ENCODE peak calls at places on chromosomes 16 and 17, in five cellular contexts. X, Z, S, G and W are unnamed samples.

GRCh38 chr16:96935-97381 is 18.9 kb downstream of the MPG start:
- DNase-seq in X (peak; percentile 97), Z (peak; percentile 55), S (peak; percentile 95), G (peak; percentile 97), W (peak; percentile 91)

GRCh38 chr17:12522743-12523181 is 142.9 kb upstream of the MYOCD start:
- DNase-seq in X (no peak), Z (no peak), S (no peak), G (no peak), W (peak; percentile 51)

GRCh38 chr17:82328141-82328993 is 5.2 kb downstream of the SECTM1 start:
- DNase-seq in X (no peak), Z (no peak), S (no peak), G (no peak), W (peak; percentile 87)

GRCh38 chr17:75985986-75986385 is 6.9 kb downstream of the TEN1 start:
- DNase-seq in X (no peak), Z (no peak), S (no peak), G (no peak), W (no peak)

GRCh38 chr16:81866820-81867440 is 87.8 kb downstream of the PLCG2 start:
- DNase-seq in X (no peak), Z (no peak), S (no peak), G (no peak), W (peak; percentile 59)

GRCh38 chr16:3832669-3833068 is 47.8 kb downstream of the CREBBP start:
- DNase-seq in X (no peak), Z (no peak), S (no peak), G (no peak), W (no peak)

GRCh38 chr17:57221366-57222350 is 34.7 kb upstream of the MSI2 start:
- DNase-seq in X (no peak), Z (no peak), S (no peak), G (no peak), W (no peak)

GRCh38 chr17:19386276-19386863 is 620 bp downstream of the MFAP4 start:
- DNase-seq in X (no peak), Z (no peak), S (peak; percentile 94), G (no peak), W (peak; percentile 62)

GRCh38 chr17:59647288-59647687 is 27.6 kb downstream of the CLTC start:
- DNase-seq in X (no peak), Z (no peak), S (no peak), G (no peak), W (no peak)

GRCh38 chr16:66382966-66383299 is 16.4 kb downstream of the CDH5 start:
- DNase-seq in X (no peak), Z (no peak), S (no peak), G (no peak), W (no peak)

GRCh38 chr17:21372256-21372954 is 3.8 kb upstream of the KCNJ12 start:
- DNase-seq in X (no peak), Z (no peak), S (no peak), G (no peak), W (no peak)

GRCh38 chr16:69107311-69107962 is 2.0 kb downstream of the HAS3 start:
- DNase-seq in X (no peak), Z (no peak), S (no peak), G (peak; percentile 76), W (peak; percentile 72)

GRCh38 chr17:64741038-64741641 is 79.0 kb upstream of the SMURF2 start:
- DNase-seq in X (no peak), Z (no peak), S (no peak), G (no peak), W (no peak)

GRCh38 chr17:32873114-32873513 is 3.8 kb downstream of the MYO1D start:
- DNase-seq in X (no peak), Z (no peak), S (no peak), G (no peak), W (no peak)

GRCh38 chr17:45019177-45019711 is 32.2 kb downstream of the DCAKD start:
- DNase-seq in X (peak; percentile 88), Z (no peak), S (peak; percentile 73), G (no peak), W (peak; percentile 51)

GRCh38 chr17:82213251-82214011 is 789 bp upstream of the CCDC57 start:
- DNase-seq in X (peak; percentile 69), Z (no peak), S (peak; percentile 81), G (peak; percentile 73), W (peak; percentile 43)

GRCh38 chr17:50027639-50028206 is 28.2 kb upstream of the ITGA3 start:
- DNase-seq in X (no peak), Z (no peak), S (peak; percentile 90), G (no peak), W (peak; percentile 58)

DNA sequence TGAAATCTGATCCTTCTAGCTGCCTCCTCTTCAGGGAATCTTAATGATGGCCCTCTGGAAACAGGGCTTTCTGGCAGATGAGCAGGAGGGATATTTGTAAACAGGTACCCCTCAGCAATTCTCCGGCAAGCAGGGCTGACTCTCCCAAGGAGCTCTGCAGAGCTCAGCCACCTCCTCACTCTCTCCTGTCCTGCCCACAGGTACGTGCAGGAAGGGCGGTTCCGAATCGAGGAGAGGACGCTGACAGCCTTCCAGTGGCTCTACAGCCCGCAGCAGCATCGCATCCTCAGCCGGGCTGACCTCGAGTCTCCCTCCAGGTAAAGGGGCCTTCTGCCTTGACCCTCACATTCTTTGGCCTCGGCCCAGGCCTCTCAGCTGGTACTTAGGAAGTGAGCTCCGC is 20.7 kb upstream of the CCDC92B start:
- DNase-seq in X (no peak), Z (no peak), S (no peak), G (no peak), W (no peak)
- TF ChIP-seq POLR2AphosphoS5 in X (no peak), Z (no peak), S (no peak), G (no peak), W (no peak)

GRCh38 chr17:17570798-17571716 is 20.5 kb downstream of the PEMT start:
- DNase-seq in X (no peak), Z (no peak), S (no peak), G (no peak), W (no peak)
- TF ChIP-seq EP300 in X (no peak), Z (no peak), S (no peak), G (no peak), W (no peak)

GRCh38 chr16:31458835-31459721 is at the start of gene ARMC5:
- DNase-seq in X (peak; percentile 79), Z (peak; percentile 90), S (peak; percentile 99), G (peak; percentile 93), W (peak; percentile 98)

GRCh38 chr16:31459722-31460581 is 651 bp downstream of the ARMC5 start:
- DNase-seq in X (peak; percentile 95), Z (peak; percentile 96), S (peak; percentile 100), G (peak; percentile 100), W (peak; percentile 100)

GRCh38 chr16:31460582-31461002 is 1.3 kb downstream of the ARMC5 start:
- DNase-seq in X (no peak), Z (no peak), S (peak; percentile 63), G (no peak), W (no peak)

GRCh38 chr16:31456988-31457360 is 2.3 kb upstream of the ARMC5 start:
- DNase-seq in X (peak; percentile 3), Z (no peak), S (peak; percentile 47), G (no peak), W (no peak)

DNA sequence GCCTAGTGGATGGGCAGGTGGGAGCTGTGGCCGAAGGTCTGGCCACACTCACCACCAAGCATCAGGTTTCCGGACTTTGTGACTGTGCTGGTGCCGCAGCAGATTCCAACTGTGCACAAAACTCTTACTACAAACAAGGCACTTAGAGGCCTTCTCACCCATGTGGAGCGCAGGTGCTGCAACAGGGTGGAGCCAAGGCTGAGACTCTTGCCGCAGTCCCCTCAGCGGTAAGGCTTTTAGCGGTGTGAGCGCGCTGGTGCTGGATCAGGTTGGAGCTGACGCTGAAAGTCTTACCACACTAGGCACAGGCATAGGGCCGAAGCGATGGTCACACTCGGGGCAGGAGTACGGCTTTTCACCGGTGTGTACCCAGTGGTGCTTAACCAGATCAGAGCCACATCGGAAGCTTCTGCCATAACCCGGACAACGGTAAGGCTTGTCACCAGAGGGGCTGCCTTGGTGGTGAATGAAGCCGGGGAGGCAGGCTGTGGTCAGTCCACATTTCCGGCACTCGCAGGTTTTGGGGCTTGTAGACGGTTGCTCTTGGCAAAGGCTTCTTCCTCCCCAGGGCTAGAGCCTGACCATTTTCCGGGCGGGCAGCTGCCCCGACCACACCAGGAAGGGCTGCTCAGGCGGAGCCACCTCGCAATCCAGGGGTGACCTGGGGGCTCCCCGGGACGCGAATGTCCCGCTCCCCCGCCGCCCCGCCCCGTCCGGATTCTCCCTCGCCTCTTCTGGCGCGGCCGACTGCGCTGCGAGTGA is 1.0 kb upstream of the ARMC5 start:
- DNase-seq in X (peak; percentile 56), Z (no peak), S (peak; percentile 78), G (peak; percentile 64), W (peak; percentile 72)
- TF ChIP-seq POLR2AphosphoS5 in X (no peak), Z (peak; percentile 79), S (peak; percentile 8), G (peak; percentile 54), W (peak; percentile 45)

GRCh38 chr17:73210002-73210678 is 17.3 kb downstream of the COG1 start:
- DNase-seq in X (peak; percentile 69), Z (no peak), S (no peak), G (no peak), W (no peak)
- TF ChIP-seq EP300 in X (no peak), Z (no peak), S (no peak), G (no peak), W (no peak)

GRCh38 chr17:303161-303560 is 49.4 kb downstream of the RPH3AL start:
- DNase-seq in X (no peak), Z (no peak), S (no peak), G (no peak), W (no peak)

GRCh38 chr17:302300-302698 is 50.3 kb downstream of the RPH3AL start:
- DNase-seq in X (no peak), Z (no peak), S (no peak), G (no peak), W (peak; percentile 90)

GRCh38 chr17:305090-305976 is 47.3 kb downstream of the RPH3AL start:
- DNase-seq in X (no peak), Z (no peak), S (no peak), G (no peak), W (peak; percentile 35)

GRCh38 chr17:306116-306515 is 46.5 kb downstream of the RPH3AL start:
- DNase-seq in X (no peak), Z (no peak), S (no peak), G (no peak), W (no peak)

GRCh38 chr17:304461-304860 is 48.1 kb downstream of the RPH3AL start:
- DNase-seq in X (no peak), Z (no peak), S (no peak), G (peak; percentile 65), W (no peak)
- TF ChIP-seq POLR2AphosphoS5 in X (no peak), Z (no peak), S (no peak), G (no peak), W (no peak)